ENCODE peak calls at places on chromosomes 13 and 19, in eight cellular contexts. One of them, this sample, is unnamed.
A peak's percentile ranks its signal among the peaks of the same experiment; 100 is the strongest.

GRCh38 chr13:81025091-81025490 is 684.2 kb upstream of the SPRY2 start:
- DNase-seq in choroid plexus epithelial cell: no peak
- DNase-seq in HFFc6: no peak
- DNase-seq in pancreas: no peak
- DNase-seq in left ventricle myocardium inferior: no peak
- DNase-seq in cardiac fibroblast: no peak
- DNase-seq in omental fat pad: no peak
- DNase-seq in astrocyte of the spinal cord: no peak
- DNase-seq in this sample: no peak

GRCh38 chr19:33039108-33039599 is 25.5 kb downstream of the RHPN2 start:
- DNase-seq in choroid plexus epithelial cell: no peak
- DNase-seq in HFFc6: no peak
- DNase-seq in pancreas: no peak
- DNase-seq in left ventricle myocardium inferior: no peak
- DNase-seq in cardiac fibroblast: no peak
- DNase-seq in omental fat pad: no peak
- DNase-seq in astrocyte of the spinal cord: no peak
- DNase-seq in this sample: no peak

GRCh38 chr19:37874784-37875183 is 31.6 kb downstream of the WDR87 start:
- DNase-seq in choroid plexus epithelial cell: peak; percentile 70
- DNase-seq in HFFc6: no peak
- DNase-seq in pancreas: no peak
- DNase-seq in left ventricle myocardium inferior: no peak
- DNase-seq in cardiac fibroblast: no peak
- DNase-seq in omental fat pad: no peak
- DNase-seq in astrocyte of the spinal cord: no peak
- DNase-seq in this sample: no peak

GRCh38 chr13:95176611-95177259 is 124.5 kb downstream of the ABCC4 start:
- DNase-seq in choroid plexus epithelial cell: peak; percentile 9
- DNase-seq in HFFc6: peak; percentile 26
- DNase-seq in pancreas: no peak
- DNase-seq in left ventricle myocardium inferior: no peak
- DNase-seq in cardiac fibroblast: no peak
- DNase-seq in omental fat pad: no peak
- DNase-seq in astrocyte of the spinal cord: peak; percentile 82
- DNase-seq in this sample: no peak

GRCh38 chr13:109154546-109154945 is 525.1 kb downstream of the MYO16 start:
- DNase-seq in choroid plexus epithelial cell: peak; percentile 52
- DNase-seq in HFFc6: no peak
- DNase-seq in pancreas: no peak
- DNase-seq in left ventricle myocardium inferior: no peak
- DNase-seq in cardiac fibroblast: peak; percentile 52
- DNase-seq in omental fat pad: no peak
- DNase-seq in astrocyte of the spinal cord: no peak
- DNase-seq in this sample: no peak

GRCh38 chr13:94901070-94901469 is 188.7 kb upstream of the SOX21 start:
- DNase-seq in choroid plexus epithelial cell: no peak
- DNase-seq in HFFc6: no peak
- DNase-seq in pancreas: no peak
- DNase-seq in left ventricle myocardium inferior: no peak
- DNase-seq in cardiac fibroblast: no peak
- DNase-seq in omental fat pad: no peak
- DNase-seq in astrocyte of the spinal cord: no peak
- DNase-seq in this sample: no peak

GRCh38 chr19:574658-575526 is 2.5 kb downstream of the BSG start:
- DNase-seq in choroid plexus epithelial cell: peak; percentile 76
- DNase-seq in HFFc6: peak; percentile 40
- DNase-seq in pancreas: peak; percentile 30
- DNase-seq in left ventricle myocardium inferior: peak; percentile 75
- DNase-seq in cardiac fibroblast: peak; percentile 32
- DNase-seq in omental fat pad: no peak
- DNase-seq in astrocyte of the spinal cord: peak; percentile 44
- DNase-seq in this sample: no peak

GRCh38 chr19:38264486-38265212 is at the start of gene SPINT2:
- DNase-seq in choroid plexus epithelial cell: no peak
- DNase-seq in HFFc6: no peak
- DNase-seq in pancreas: no peak
- DNase-seq in left ventricle myocardium inferior: no peak
- DNase-seq in cardiac fibroblast: no peak
- DNase-seq in omental fat pad: no peak
- DNase-seq in astrocyte of the spinal cord: no peak
- DNase-seq in this sample: no peak

GRCh38 chr13:37475966-37476365 is 122.6 kb downstream of the POSTN start:
- DNase-seq in choroid plexus epithelial cell: peak; percentile 69
- DNase-seq in HFFc6: peak; percentile 83
- DNase-seq in pancreas: no peak
- DNase-seq in left ventricle myocardium inferior: no peak
- DNase-seq in cardiac fibroblast: peak; percentile 51
- DNase-seq in omental fat pad: no peak
- DNase-seq in astrocyte of the spinal cord: no peak
- DNase-seq in this sample: no peak

GRCh38 chr13:37476874-37477273 is 121.7 kb downstream of the POSTN start:
- DNase-seq in choroid plexus epithelial cell: peak; percentile 23
- DNase-seq in HFFc6: peak; percentile 61
- DNase-seq in pancreas: no peak
- DNase-seq in left ventricle myocardium inferior: peak; percentile 14
- DNase-seq in cardiac fibroblast: peak; percentile 51
- DNase-seq in omental fat pad: no peak
- DNase-seq in astrocyte of the spinal cord: no peak
- DNase-seq in this sample: no peak

GRCh38 chr13:37475151-37475550 is 123.4 kb downstream of the POSTN start:
- DNase-seq in choroid plexus epithelial cell: peak; percentile 26
- DNase-seq in HFFc6: no peak
- DNase-seq in pancreas: no peak
- DNase-seq in left ventricle myocardium inferior: no peak
- DNase-seq in cardiac fibroblast: no peak
- DNase-seq in omental fat pad: no peak
- DNase-seq in astrocyte of the spinal cord: no peak
- DNase-seq in this sample: no peak

DNA sequence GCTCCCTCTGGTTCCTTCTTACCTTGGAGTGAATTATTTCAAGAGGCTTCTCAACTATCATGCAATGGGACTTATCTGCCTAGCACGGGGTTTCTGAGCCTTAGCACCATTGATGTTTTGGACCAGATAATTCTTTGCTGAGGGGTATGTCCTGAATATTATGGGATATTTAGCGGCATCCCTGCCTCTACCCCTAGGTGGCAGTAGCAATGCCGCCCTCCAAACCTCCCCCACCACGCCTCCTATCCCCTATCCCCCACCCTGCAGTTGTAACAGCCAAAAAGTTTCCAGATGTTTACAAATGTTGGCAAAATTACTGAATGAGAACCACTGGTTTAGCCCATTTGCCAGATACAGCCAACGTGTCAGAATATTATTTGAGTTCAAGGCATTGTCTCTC is 125.5 kb downstream of the POSTN start:
- DNase-seq in choroid plexus epithelial cell: no peak
- DNase-seq in HFFc6: no peak
- DNase-seq in pancreas: no peak
- DNase-seq in left ventricle myocardium inferior: no peak
- DNase-seq in cardiac fibroblast: no peak
- DNase-seq in omental fat pad: no peak
- DNase-seq in astrocyte of the spinal cord: no peak
- DNase-seq in this sample: no peak
- TF ChIP-seq CTCF in choroid plexus epithelial cell: peak; percentile 10
- TF ChIP-seq CTCF in HFFc6: peak; percentile 62
- TF ChIP-seq CTCF in pancreas: no peak
- TF ChIP-seq CTCF in left ventricle myocardium inferior: no peak
- TF ChIP-seq CTCF in cardiac fibroblast: peak; percentile 12
- TF ChIP-seq CTCF in omental fat pad: no peak
- TF ChIP-seq CTCF in astrocyte of the spinal cord: no peak
- TF ChIP-seq CTCF in this sample: no peak

DNA sequence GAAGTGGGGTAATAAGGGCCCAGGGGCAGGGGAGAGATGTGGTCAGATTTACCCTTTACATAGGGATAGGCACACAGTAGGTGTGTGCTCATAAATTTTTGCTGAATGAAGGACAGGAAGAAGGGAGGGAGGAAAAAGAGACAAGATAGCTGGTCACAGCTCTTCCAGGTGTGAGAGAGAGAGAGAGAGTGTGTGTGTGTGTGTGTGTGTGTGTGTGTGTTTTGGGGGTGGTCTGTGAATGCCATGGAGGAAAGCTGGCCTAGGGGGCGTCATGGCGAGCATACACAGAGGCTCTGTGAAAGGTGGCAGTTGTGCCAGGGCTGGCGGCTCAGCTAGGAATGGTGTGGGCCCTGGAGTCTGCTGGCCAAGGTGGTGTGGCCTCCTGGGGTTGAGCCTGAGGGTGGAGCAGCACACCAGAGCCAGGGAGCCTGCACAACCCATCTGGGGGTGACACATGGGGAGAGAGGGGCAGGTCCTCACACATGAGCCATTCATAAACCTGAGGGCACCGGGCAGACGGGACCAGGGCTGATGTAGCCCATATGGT is 6.0 kb upstream of the PRX start:
- DNase-seq in choroid plexus epithelial cell: no peak
- DNase-seq in HFFc6: no peak
- DNase-seq in pancreas: no peak
- DNase-seq in left ventricle myocardium inferior: no peak
- DNase-seq in cardiac fibroblast: no peak
- DNase-seq in omental fat pad: no peak
- DNase-seq in astrocyte of the spinal cord: no peak
- DNase-seq in this sample: no peak
- TF ChIP-seq CTCF in choroid plexus epithelial cell: no peak
- TF ChIP-seq CTCF in HFFc6: no peak
- TF ChIP-seq CTCF in pancreas: no peak
- TF ChIP-seq CTCF in left ventricle myocardium inferior: no peak
- TF ChIP-seq CTCF in cardiac fibroblast: no peak
- TF ChIP-seq CTCF in omental fat pad: no peak
- TF ChIP-seq CTCF in astrocyte of the spinal cord: no peak
- TF ChIP-seq CTCF in this sample: no peak

DNA sequence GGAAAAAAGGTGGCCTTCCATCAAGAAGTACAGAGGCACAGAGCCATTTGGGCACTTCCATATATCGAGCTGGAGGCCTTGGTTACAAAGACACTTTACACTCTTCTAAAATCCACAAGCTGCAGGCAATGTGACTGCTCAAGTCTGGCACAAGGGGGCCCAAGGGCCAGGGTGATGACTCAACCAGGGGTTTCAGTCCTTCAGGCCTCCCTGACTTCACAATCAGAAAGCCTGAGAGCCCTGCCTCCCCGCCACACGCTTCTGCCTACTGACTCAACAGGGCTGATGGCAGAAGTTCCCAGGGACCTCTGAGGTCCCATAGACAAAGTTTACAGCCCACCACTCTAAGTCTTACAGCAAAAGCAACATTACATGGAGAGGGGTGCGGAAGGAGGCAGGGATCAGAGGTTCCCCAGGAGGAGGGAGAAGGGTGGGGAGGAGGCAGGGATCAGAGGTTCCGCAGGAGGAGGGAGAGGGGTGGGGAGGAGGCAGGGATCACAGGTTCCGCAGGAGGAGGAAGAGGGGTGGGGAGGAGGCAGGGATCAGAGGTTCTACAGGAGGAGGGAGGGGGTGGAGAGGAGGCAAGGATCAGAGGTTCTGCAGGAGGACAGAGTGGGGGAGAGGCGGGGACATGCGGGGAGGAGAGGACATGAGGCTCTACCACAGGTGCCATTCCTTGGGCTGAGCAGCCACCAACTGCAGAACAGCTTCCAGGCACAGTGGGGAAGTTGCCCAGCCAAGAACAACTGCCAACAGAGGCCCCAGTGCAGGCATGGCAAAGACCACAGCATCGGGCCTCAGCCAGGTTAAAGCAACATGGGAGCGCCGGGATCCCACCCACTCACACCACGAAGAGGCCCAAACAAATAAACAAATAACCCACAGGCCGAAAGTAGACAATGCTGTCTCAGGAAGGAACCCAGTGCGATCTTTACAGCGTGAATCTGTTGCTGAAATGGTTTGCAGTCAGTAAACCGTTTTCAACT is 52.0 kb downstream of the SLC7A1 start:
- DNase-seq in choroid plexus epithelial cell: peak; percentile 76
- DNase-seq in HFFc6: peak; percentile 48
- DNase-seq in pancreas: no peak
- DNase-seq in left ventricle myocardium inferior: no peak
- DNase-seq in cardiac fibroblast: peak; percentile 48
- DNase-seq in omental fat pad: no peak
- DNase-seq in astrocyte of the spinal cord: peak; percentile 49
- DNase-seq in this sample: peak; percentile 19
- TF ChIP-seq CTCF in choroid plexus epithelial cell: peak; percentile 42
- TF ChIP-seq CTCF in HFFc6: peak; percentile 34
- TF ChIP-seq CTCF in pancreas: no peak
- TF ChIP-seq CTCF in left ventricle myocardium inferior: no peak
- TF ChIP-seq CTCF in cardiac fibroblast: no peak
- TF ChIP-seq CTCF in omental fat pad: no peak
- TF ChIP-seq CTCF in astrocyte of the spinal cord: no peak
- TF ChIP-seq CTCF in this sample: no peak

DNA sequence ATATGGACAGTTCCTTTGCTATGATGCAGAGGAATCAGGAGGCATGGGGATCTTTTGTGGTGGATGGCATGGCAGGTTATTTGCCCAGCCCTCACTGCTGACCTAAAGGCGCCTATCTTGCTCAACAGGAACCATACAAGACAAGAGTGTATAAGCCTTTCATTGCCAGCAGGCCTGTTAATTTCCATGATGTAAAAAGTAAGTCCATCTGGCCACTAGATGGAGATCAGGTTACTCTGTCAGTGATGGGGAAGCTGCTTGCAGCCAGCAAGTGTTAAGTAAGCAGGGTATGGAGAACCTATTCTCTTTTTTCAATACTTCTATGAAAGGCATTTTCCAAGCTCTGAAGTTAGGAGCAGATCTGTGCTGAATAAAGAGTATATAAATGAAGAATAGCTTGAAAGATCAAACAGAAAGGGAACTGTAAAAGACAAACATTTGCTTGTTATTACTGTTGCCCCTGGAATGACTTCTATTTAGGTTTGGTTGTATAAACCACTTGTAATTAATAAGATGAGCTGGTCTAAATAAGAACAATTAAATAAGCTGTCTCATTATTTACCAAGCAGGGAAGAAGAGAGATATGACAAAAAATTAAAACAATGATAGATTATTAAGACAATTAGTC is 210.9 kb downstream of the RGCC start:
- DNase-seq in choroid plexus epithelial cell: peak; percentile 98
- DNase-seq in HFFc6: peak; percentile 85
- DNase-seq in pancreas: peak; percentile 53
- DNase-seq in left ventricle myocardium inferior: no peak
- DNase-seq in cardiac fibroblast: peak; percentile 97
- DNase-seq in omental fat pad: no peak
- DNase-seq in astrocyte of the spinal cord: peak; percentile 96
- DNase-seq in this sample: no peak
- TF ChIP-seq CTCF in choroid plexus epithelial cell: peak; percentile 86
- TF ChIP-seq CTCF in HFFc6: peak; percentile 91
- TF ChIP-seq CTCF in pancreas: peak; percentile 60
- TF ChIP-seq CTCF in left ventricle myocardium inferior: peak; percentile 85
- TF ChIP-seq CTCF in cardiac fibroblast: peak; percentile 74
- TF ChIP-seq CTCF in omental fat pad: peak; percentile 75
- TF ChIP-seq CTCF in astrocyte of the spinal cord: peak; percentile 75
- TF ChIP-seq CTCF in this sample: no peak